ENCODE peak calls at places on chromosomes 5 and 9, in eight cellular contexts. One of them, this sample, is unnamed.

GRCh38 chr9:72353455-72354116 is 11.4 kb downstream of the ZFAND5 start:
- DNase-seq in A549: peak
- DNase-seq in GM12878: no peak
- DNase-seq in HCT116: no peak
- DNase-seq in endothelial cell of umbilical vein: no peak
- DNase-seq in H1: no peak
- DNase-seq in HepG2: peak
- DNase-seq in K562: no peak
- DNase-seq in this sample: no peak

GRCh38 chr9:134994926-134995791 is 77.4 kb upstream of the FCN1 start:
- DNase-seq in A549: no peak
- DNase-seq in GM12878: no peak
- DNase-seq in HCT116: no peak
- DNase-seq in endothelial cell of umbilical vein: no peak
- DNase-seq in H1: no peak
- DNase-seq in HepG2: no peak
- DNase-seq in K562: no peak
- DNase-seq in this sample: no peak

GRCh38 chr9:27462846-27463245 is 61.2 kb upstream of the IFNK start:
- DNase-seq in A549: no peak
- DNase-seq in GM12878: no peak
- DNase-seq in HCT116: no peak
- DNase-seq in endothelial cell of umbilical vein: no peak
- DNase-seq in H1: no peak
- DNase-seq in HepG2: no peak
- DNase-seq in K562: no peak
- DNase-seq in this sample: no peak

GRCh38 chr9:112925058-112925641 is 34.5 kb upstream of the SLC46A2 start:
- DNase-seq in A549: peak
- DNase-seq in GM12878: no peak
- DNase-seq in HCT116: peak
- DNase-seq in endothelial cell of umbilical vein: peak
- DNase-seq in H1: no peak
- DNase-seq in HepG2: peak
- DNase-seq in K562: peak
- DNase-seq in this sample: peak

GRCh38 chr5:136382791-136383190 is 17.4 kb upstream of the TRPC7 start:
- DNase-seq in A549: no peak
- DNase-seq in GM12878: no peak
- DNase-seq in HCT116: no peak
- DNase-seq in endothelial cell of umbilical vein: no peak
- DNase-seq in H1: no peak
- DNase-seq in HepG2: no peak
- DNase-seq in K562: no peak
- DNase-seq in this sample: no peak

GRCh38 chr5:84480873-84481637 is 96.4 kb upstream of the EDIL3 start:
- DNase-seq in A549: no peak
- DNase-seq in GM12878: no peak
- DNase-seq in HCT116: no peak
- DNase-seq in endothelial cell of umbilical vein: peak
- DNase-seq in H1: peak
- DNase-seq in HepG2: no peak
- DNase-seq in K562: no peak
- DNase-seq in this sample: no peak

GRCh38 chr5:150653145-150653761 is 7.8 kb upstream of the MYOZ3 start:
- DNase-seq in A549: no peak
- DNase-seq in GM12878: no peak
- DNase-seq in HCT116: no peak
- DNase-seq in endothelial cell of umbilical vein: no peak
- DNase-seq in H1: no peak
- DNase-seq in HepG2: no peak
- DNase-seq in K562: no peak
- DNase-seq in this sample: no peak

GRCh38 chr5:68898961-68899471 is 194.8 kb upstream of the SLC30A5 start:
- DNase-seq in A549: no peak
- DNase-seq in GM12878: no peak
- DNase-seq in HCT116: peak
- DNase-seq in endothelial cell of umbilical vein: no peak
- DNase-seq in H1: peak
- DNase-seq in HepG2: no peak
- DNase-seq in K562: no peak
- DNase-seq in this sample: no peak

GRCh38 chr5:66892715-66893114 is 296.5 kb downstream of the MAST4 start:
- DNase-seq in A549: no peak
- DNase-seq in GM12878: no peak
- DNase-seq in HCT116: no peak
- DNase-seq in endothelial cell of umbilical vein: no peak
- DNase-seq in H1: no peak
- DNase-seq in HepG2: no peak
- DNase-seq in K562: no peak
- DNase-seq in this sample: no peak

GRCh38 chr9:122016789-122017188 is 76.3 kb downstream of the TTLL11 start:
- DNase-seq in A549: no peak
- DNase-seq in GM12878: no peak
- DNase-seq in HCT116: no peak
- DNase-seq in endothelial cell of umbilical vein: peak
- DNase-seq in H1: no peak
- DNase-seq in HepG2: no peak
- DNase-seq in K562: peak
- DNase-seq in this sample: no peak

GRCh38 chr5:130126748-130127147 is 222.5 kb downstream of the CHSY3 start:
- DNase-seq in A549: no peak
- DNase-seq in GM12878: no peak
- DNase-seq in HCT116: no peak
- DNase-seq in endothelial cell of umbilical vein: no peak
- DNase-seq in H1: no peak
- DNase-seq in HepG2: no peak
- DNase-seq in K562: no peak
- DNase-seq in this sample: no peak

GRCh38 chr5:40497573-40497972 is 182.1 kb upstream of the PTGER4 start:
- DNase-seq in A549: no peak
- DNase-seq in GM12878: no peak
- DNase-seq in HCT116: no peak
- DNase-seq in endothelial cell of umbilical vein: peak
- DNase-seq in H1: no peak
- DNase-seq in HepG2: no peak
- DNase-seq in K562: no peak
- DNase-seq in this sample: no peak

GRCh38 chr5:402615-403359 is 40.2 kb upstream of the EXOC3 start:
- DNase-seq in A549: no peak
- DNase-seq in GM12878: peak
- DNase-seq in HCT116: no peak
- DNase-seq in endothelial cell of umbilical vein: no peak
- DNase-seq in H1: no peak
- DNase-seq in HepG2: no peak
- DNase-seq in K562: no peak
- DNase-seq in this sample: peak

GRCh38 chr5:176619569-176620332 is 9.8 kb upstream of the GPRIN1 start:
- DNase-seq in A549: no peak
- DNase-seq in GM12878: no peak
- DNase-seq in HCT116: no peak
- DNase-seq in endothelial cell of umbilical vein: no peak
- DNase-seq in H1: no peak
- DNase-seq in HepG2: no peak
- DNase-seq in K562: no peak
- DNase-seq in this sample: no peak

GRCh38 chr5:54595724-54596123 is 78.2 kb downstream of the SNX18 start:
- DNase-seq in A549: no peak
- DNase-seq in GM12878: no peak
- DNase-seq in HCT116: no peak
- DNase-seq in endothelial cell of umbilical vein: no peak
- DNase-seq in H1: no peak
- DNase-seq in HepG2: no peak
- DNase-seq in K562: no peak
- DNase-seq in this sample: no peak

GRCh38 chr5:166566725-166567124 is 1724.7 kb upstream of the WWC1 start:
- DNase-seq in A549: no peak
- DNase-seq in GM12878: no peak
- DNase-seq in HCT116: no peak
- DNase-seq in endothelial cell of umbilical vein: no peak
- DNase-seq in H1: no peak
- DNase-seq in HepG2: no peak
- DNase-seq in K562: no peak
- DNase-seq in this sample: no peak

GRCh38 chr9:123251741-123252140 is 16.6 kb downstream of the STRBP start:
- DNase-seq in A549: no peak
- DNase-seq in GM12878: no peak
- DNase-seq in HCT116: no peak
- DNase-seq in endothelial cell of umbilical vein: no peak
- DNase-seq in H1: no peak
- DNase-seq in HepG2: no peak
- DNase-seq in K562: no peak
- DNase-seq in this sample: no peak

GRCh38 chr9:5481744-5482027 is 28.6 kb upstream of the PDCD1LG2 start:
- DNase-seq in A549: no peak
- DNase-seq in GM12878: no peak
- DNase-seq in HCT116: no peak
- DNase-seq in endothelial cell of umbilical vein: no peak
- DNase-seq in H1: no peak
- DNase-seq in HepG2: no peak
- DNase-seq in K562: no peak
- DNase-seq in this sample: no peak

GRCh38 chr5:116242363-116242762 is 157.5 kb downstream of the COMMD10 start:
- DNase-seq in A549: no peak
- DNase-seq in GM12878: no peak
- DNase-seq in HCT116: no peak
- DNase-seq in endothelial cell of umbilical vein: peak
- DNase-seq in H1: no peak
- DNase-seq in HepG2: no peak
- DNase-seq in K562: no peak
- DNase-seq in this sample: no peak

GRCh38 chr5:111075520-111075919 is 4.0 kb downstream of the TSLP start:
- DNase-seq in A549: no peak
- DNase-seq in GM12878: no peak
- DNase-seq in HCT116: peak
- DNase-seq in endothelial cell of umbilical vein: no peak
- DNase-seq in H1: no peak
- DNase-seq in HepG2: no peak
- DNase-seq in K562: no peak
- DNase-seq in this sample: no peak

GRCh38 chr5:177524941-177525655 is 8.3 kb upstream of the DDX41 start:
- DNase-seq in A549: no peak
- DNase-seq in GM12878: no peak
- DNase-seq in HCT116: no peak
- DNase-seq in endothelial cell of umbilical vein: no peak
- DNase-seq in H1: no peak
- DNase-seq in HepG2: no peak
- DNase-seq in K562: no peak
- DNase-seq in this sample: no peak

GRCh38 chr9:37485389-37486255 is at the start of gene POLR1E:
- DNase-seq in A549: peak
- DNase-seq in GM12878: peak
- DNase-seq in HCT116: peak
- DNase-seq in endothelial cell of umbilical vein: peak
- DNase-seq in H1: peak
- DNase-seq in HepG2: peak
- DNase-seq in K562: peak
- DNase-seq in this sample: peak
- TF ChIP-seq POLR2A in A549: peak
- TF ChIP-seq POLR2A in GM12878: peak
- TF ChIP-seq POLR2A in HCT116: peak
- TF ChIP-seq POLR2A in endothelial cell of umbilical vein: peak
- TF ChIP-seq POLR2A in H1: peak
- TF ChIP-seq POLR2A in HepG2: peak
- TF ChIP-seq POLR2A in K562: peak
- TF ChIP-seq POLR2A in this sample: peak

GRCh38 chr5:149273237-149273636 is 1.6 kb downstream of the AFAP1L1 start:
- DNase-seq in A549: no peak
- DNase-seq in GM12878: no peak
- DNase-seq in HCT116: no peak
- DNase-seq in endothelial cell of umbilical vein: no peak
- DNase-seq in H1: no peak
- DNase-seq in HepG2: no peak
- DNase-seq in K562: no peak
- DNase-seq in this sample: no peak
- TF ChIP-seq MAX in A549: no peak
- TF ChIP-seq MAX in GM12878: no peak
- TF ChIP-seq MAX in HCT116: no peak
- TF ChIP-seq MAX in endothelial cell of umbilical vein: no peak
- TF ChIP-seq MAX in H1: no peak
- TF ChIP-seq MAX in HepG2: no peak
- TF ChIP-seq MAX in K562: no peak
- TF ChIP-seq MAX in this sample: no peak

GRCh38 chr5:149141224-149141956 is at the start of gene ABLIM3:
- DNase-seq in A549: peak
- DNase-seq in GM12878: no peak
- DNase-seq in HCT116: no peak
- DNase-seq in endothelial cell of umbilical vein: peak
- DNase-seq in H1: peak
- DNase-seq in HepG2: no peak
- DNase-seq in K562: peak
- DNase-seq in this sample: peak
- TF ChIP-seq POLR2A in A549: no peak
- TF ChIP-seq POLR2A in GM12878: no peak
- TF ChIP-seq POLR2A in HCT116: no peak
- TF ChIP-seq POLR2A in endothelial cell of umbilical vein: no peak
- TF ChIP-seq POLR2A in H1: no peak
- TF ChIP-seq POLR2A in HepG2: no peak
- TF ChIP-seq POLR2A in K562: no peak
- TF ChIP-seq POLR2A in this sample: no peak

GRCh38 chr5:140297283-140297682 is 5.6 kb downstream of the PFDN1 start:
- DNase-seq in A549: no peak
- DNase-seq in GM12878: no peak
- DNase-seq in HCT116: no peak
- DNase-seq in endothelial cell of umbilical vein: no peak
- DNase-seq in H1: no peak
- DNase-seq in HepG2: no peak
- DNase-seq in K562: no peak
- DNase-seq in this sample: no peak

GRCh38 chr5:140295414-140295813 is 7.5 kb downstream of the PFDN1 start:
- DNase-seq in A549: peak
- DNase-seq in GM12878: no peak
- DNase-seq in HCT116: no peak
- DNase-seq in endothelial cell of umbilical vein: peak
- DNase-seq in H1: no peak
- DNase-seq in HepG2: peak
- DNase-seq in K562: no peak
- DNase-seq in this sample: peak

GRCh38 chr5:140299056-140299455 is 3.8 kb downstream of the PFDN1 start:
- DNase-seq in A549: no peak
- DNase-seq in GM12878: no peak
- DNase-seq in HCT116: no peak
- DNase-seq in endothelial cell of umbilical vein: no peak
- DNase-seq in H1: no peak
- DNase-seq in HepG2: no peak
- DNase-seq in K562: no peak
- DNase-seq in this sample: no peak

GRCh38 chr5:140296289-140296688 is 6.6 kb downstream of the PFDN1 start:
- DNase-seq in A549: no peak
- DNase-seq in GM12878: no peak
- DNase-seq in HCT116: no peak
- DNase-seq in endothelial cell of umbilical vein: peak
- DNase-seq in H1: no peak
- DNase-seq in HepG2: no peak
- DNase-seq in K562: no peak
- DNase-seq in this sample: no peak

DNA sequence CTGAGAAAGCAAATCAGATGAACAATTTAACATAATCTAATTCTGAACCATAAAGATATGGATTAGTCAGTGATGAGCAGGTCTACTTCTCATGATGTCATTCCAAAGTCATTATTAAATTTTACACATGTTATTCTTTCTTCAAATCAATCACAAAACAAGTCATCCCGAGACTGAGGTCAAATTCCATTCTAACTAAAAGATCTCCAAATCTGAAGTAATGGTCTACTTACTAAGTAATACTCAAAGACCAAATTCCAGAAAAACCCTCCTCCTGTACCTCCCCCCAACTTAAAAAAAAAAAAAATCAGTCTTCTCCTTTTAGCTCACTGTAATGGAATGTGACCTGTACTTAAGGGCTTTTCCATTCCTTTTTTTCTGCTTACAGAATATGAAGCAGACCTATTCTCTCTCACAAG is 4.7 kb downstream of the PFDN1 start:
- DNase-seq in A549: no peak
- DNase-seq in GM12878: no peak
- DNase-seq in HCT116: no peak
- DNase-seq in endothelial cell of umbilical vein: peak
- DNase-seq in H1: no peak
- DNase-seq in HepG2: peak
- DNase-seq in K562: no peak
- DNase-seq in this sample: no peak
- TF ChIP-seq MAX in A549: no peak
- TF ChIP-seq MAX in GM12878: no peak
- TF ChIP-seq MAX in HCT116: no peak
- TF ChIP-seq MAX in endothelial cell of umbilical vein: no peak
- TF ChIP-seq MAX in H1: no peak
- TF ChIP-seq MAX in HepG2: no peak
- TF ChIP-seq MAX in K562: no peak
- TF ChIP-seq MAX in this sample: no peak